ENCODE peak calls at places on chromosomes 2 and 18, in six cellular contexts. C is cardiac muscle cell; Q is uterus; J is CD8-positive, alpha-beta T cell; N is left lung; T is PC-3. F is an unnamed sample.
A peak's percentile ranks its signal among the peaks of the same experiment; 100 is the strongest.

GRCh38 chr2:199303814-199304213 is 153.9 kb downstream of the SATB2 start:
- DNase-seq in Q (no peak), J (no peak), N (no peak), C (no peak), T (peak; percentile 95), F (no peak)

GRCh38 chr2:195815083-195815482 is 158.1 kb downstream of the SLC39A10 start:
- DNase-seq in T (no peak), N (no peak), Q (no peak), C (no peak), J (no peak), F (no peak)

GRCh38 chr18:76410033-76410432 is 85.0 kb downstream of the ZNF516 start:
- DNase-seq in T (no peak), N (no peak), J (no peak), Q (no peak), C (no peak), F (no peak)

GRCh38 chr18:32714571-32715148 is 58.2 kb downstream of the KLHL14 start:
- DNase-seq in N (no peak), Q (no peak), T (peak; percentile 56), J (no peak), C (peak; percentile 77), F (peak; percentile 21)

GRCh38 chr2:132646805-132647115 is 23.2 kb downstream of the LYPD1 start:
- DNase-seq in Q (no peak), C (no peak), N (no peak), T (no peak), J (no peak), F (no peak)

GRCh38 chr2:201448701-201449100 is 2.6 kb downstream of the TRAK2 start:
- DNase-seq in Q (no peak), J (no peak), N (no peak), T (peak; percentile 84), C (no peak), F (no peak)

GRCh38 chr2:207683879-207684627 is 27.4 kb upstream of the CCNYL1 start:
- DNase-seq in J (no peak), T (peak; percentile 96), C (no peak), N (no peak), Q (no peak), F (no peak)

GRCh38 chr2:72602711-72603110 is 223.1 kb downstream of the EXOC6B start:
- DNase-seq in C (no peak), T (no peak), Q (no peak), N (no peak), J (no peak), F (no peak)

GRCh38 chr2:23563673-23564617 is 179.0 kb downstream of the KLHL29 start:
- DNase-seq in J (no peak), T (no peak), Q (no peak), N (no peak), C (no peak), F (no peak)

GRCh38 chr2:165778653-165779451 is 15.2 kb downstream of the GALNT3 start:
- DNase-seq in Q (no peak), J (no peak), N (no peak), T (peak; percentile 65), C (no peak), F (no peak)

GRCh38 chr2:222969491-222969890 is 82.5 kb upstream of the KCNE4 start:
- DNase-seq in C (no peak), Q (no peak), J (no peak), N (no peak), T (peak; percentile 53), F (no peak)

GRCh38 chr2:8666581-8666980 is 15.3 kb upstream of the ID2 start:
- DNase-seq in T (no peak), C (no peak), J (no peak), Q (no peak), N (no peak), F (no peak)

GRCh38 chr2:129880971-129881370 is 98.5 kb upstream of the RAB6C start:
- DNase-seq in N (no peak), Q (no peak), C (no peak), J (no peak), T (no peak), F (no peak)

GRCh38 chr2:54629914-54630609 is 93.4 kb upstream of the EML6 start:
- DNase-seq in T (peak; percentile 29), N (no peak), Q (no peak), J (no peak), C (no peak), F (no peak)

GRCh38 chr2:181810823-181811695 is 80.5 kb upstream of the ITPRID2 start:
- DNase-seq in N (peak; percentile 44), Q (peak; percentile 39), T (peak; percentile 97), J (no peak), C (no peak), F (no peak)

GRCh38 chr2:101638156-101638809 is 59.2 kb upstream of the MAP4K4 start:
- DNase-seq in J (no peak), Q (no peak), C (no peak), T (no peak), N (peak; percentile 48), F (no peak)

GRCh38 chr18:10949655-10950054 is 199.7 kb downstream of the PIEZO2 start:
- DNase-seq in T (no peak), Q (no peak), J (no peak), C (no peak), N (no peak), F (no peak)

GRCh38 chr2:12714391-12715221 is 2.1 kb upstream of the TRIB2 start:
- DNase-seq in Q (no peak), T (peak; percentile 96), C (no peak), N (no peak), J (no peak), F (no peak)

GRCh38 chr2:170006592-170007327 is 171.2 kb upstream of the MYO3B start:
- DNase-seq in N (no peak), C (no peak), T (no peak), Q (no peak), J (no peak), F (no peak)

GRCh38 chr2:172448544-172449267 is 21.3 kb downstream of the ITGA6 start:
- DNase-seq in N (no peak), C (no peak), Q (no peak), J (no peak), T (peak; percentile 66), F (no peak)

GRCh38 chr2:217645891-217646290 is 356.9 kb downstream of the TNS1 start:
- DNase-seq in N (no peak), Q (no peak), T (peak; percentile 62), C (no peak), J (no peak), F (no peak)

GRCh38 chr2:68423966-68424650 is 43.0 kb downstream of the FBXO48 start:
- DNase-seq in T (no peak), C (no peak), N (no peak), J (no peak), Q (no peak), F (no peak)

GRCh38 chr2:62536873-62537547 is 31.0 kb upstream of the TMEM17 start:
- DNase-seq in T (no peak), Q (no peak), J (no peak), N (no peak), C (no peak), F (no peak)

GRCh38 chr18:58378980-58379379 is 249.9 kb downstream of the ALPK2 start:
- DNase-seq in J (no peak), T (no peak), C (no peak), Q (no peak), N (no peak), F (no peak)
- TF ChIP-seq CTCF in J (no peak), T (no peak), C (no peak), Q (no peak), N (no peak), F (no peak)

GRCh38 chr2:235263205-235264120 is 230.4 kb upstream of the AGAP1 start:
- DNase-seq in T (peak; percentile 84), Q (peak; percentile 59), C (no peak), J (no peak), N (peak; percentile 63), F (no peak)
- TF ChIP-seq CTCF in T (no peak), Q (no peak), C (peak; percentile 6), J (no peak), N (no peak), F (no peak)

DNA sequence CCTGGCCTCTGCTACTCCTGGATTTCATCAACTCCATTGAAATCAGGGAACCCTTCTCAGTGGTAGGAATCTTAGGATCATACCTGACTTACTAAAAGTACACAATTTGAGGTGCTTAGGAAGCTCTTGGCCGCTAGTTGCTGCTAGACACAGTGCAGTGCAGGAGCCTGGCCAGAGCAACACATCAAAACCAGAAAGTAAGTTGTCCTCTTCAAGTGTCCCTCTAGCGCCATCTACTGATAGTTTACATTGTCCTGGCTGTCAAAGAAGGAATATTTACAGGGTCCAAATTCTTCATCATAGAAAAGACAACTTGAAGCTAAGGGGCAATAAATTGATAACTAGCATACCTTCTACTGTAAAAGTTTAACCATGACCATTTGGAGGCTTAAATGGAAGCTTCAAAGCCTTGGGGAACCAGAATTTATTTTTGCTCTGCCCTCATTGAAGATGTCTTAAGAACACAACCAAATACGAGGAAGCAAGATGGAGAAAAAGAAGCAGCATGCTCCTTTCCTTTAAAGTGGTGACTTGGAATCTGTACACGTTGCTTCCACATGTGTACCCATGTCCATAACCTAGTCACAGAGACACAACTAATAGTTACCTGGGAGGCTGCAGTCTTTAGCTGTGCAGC is 889.1 kb upstream of the GCFC2 start:
- DNase-seq in C (peak; percentile 94), J (no peak), T (peak; percentile 84), N (peak; percentile 37), Q (no peak), F (no peak)
- TF ChIP-seq CTCF in C (peak; percentile 64), J (no peak), T (peak; percentile 89), N (peak; percentile 43), Q (peak; percentile 35), F (peak; percentile 75)

DNA sequence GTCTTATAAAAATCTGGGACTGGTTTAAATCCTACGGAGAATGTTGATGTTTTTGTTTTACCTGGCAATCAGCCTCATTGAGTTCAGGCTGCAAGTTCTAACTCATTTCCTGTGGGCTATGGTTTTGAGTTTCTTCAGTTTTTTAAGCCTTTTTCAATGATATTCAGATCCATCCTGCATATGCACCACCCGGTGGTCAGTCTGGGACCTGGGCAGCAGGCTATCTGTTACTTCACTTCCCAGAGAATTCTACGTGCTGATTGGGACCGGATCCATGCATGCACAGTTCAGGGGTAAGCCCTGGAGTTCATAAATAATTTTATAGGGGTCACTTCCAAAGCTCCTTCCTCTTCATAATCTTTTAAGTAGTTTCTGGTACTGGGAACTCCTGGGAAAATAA is 339.2 kb upstream of the HNRNPA3 start:
- DNase-seq in N (no peak), C (no peak), Q (no peak), T (no peak), J (no peak), F (no peak)
- TF ChIP-seq CTCF in N (no peak), C (no peak), Q (no peak), T (peak; percentile 20), J (no peak), F (no peak)

DNA sequence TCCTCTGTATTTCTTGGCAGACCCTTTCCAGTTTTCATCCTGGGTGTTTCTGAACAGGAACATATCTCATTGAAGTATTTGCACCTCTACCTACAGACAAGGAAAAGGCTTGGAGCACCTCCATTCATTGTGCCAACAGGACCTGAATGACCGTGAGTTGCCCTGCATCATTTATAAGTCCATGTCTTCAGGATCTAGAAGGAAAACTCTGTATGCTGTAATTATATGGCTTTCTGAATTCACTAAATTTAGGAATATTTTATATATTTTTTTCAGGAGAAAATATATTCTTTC is 402.3 kb upstream of the SLC14A2 start:
- DNase-seq in C (no peak), N (no peak), J (no peak), T (no peak), Q (no peak), F (no peak)
- TF ChIP-seq CTCF in C (no peak), N (no peak), J (peak; percentile 27), T (peak; percentile 3), Q (no peak), F (no peak)

F was measured in D721Med.